ENCODE peak calls at places on chromosomes 12 and 14, in ten cellular contexts. One of them, this sample, is unnamed.
A peak's percentile ranks its signal among the peaks of the same experiment; 100 is the strongest.

GRCh38 chr12:102642199-102642598 is 161.8 kb upstream of the IGF1 start:
- DNase-seq in CD4-positive, alpha-beta T cell: no peak
- DNase-seq in heart left ventricle: no peak
- DNase-seq in pancreas: no peak
- DNase-seq in stomach: no peak
- DNase-seq in tibial artery: no peak
- DNase-seq in upper lobe of right lung: no peak
- DNase-seq in tibial nerve: no peak
- DNase-seq in lower lobe of right lung: no peak
- DNase-seq in left ventricle myocardium inferior: no peak
- DNase-seq in this sample: no peak

GRCh38 chr12:47376937-47377336 is 297.2 kb upstream of the AMIGO2 start:
- DNase-seq in pancreas: no peak
- DNase-seq in tibial nerve: no peak
- DNase-seq in tibial artery: no peak
- DNase-seq in lower lobe of right lung: no peak
- DNase-seq in upper lobe of right lung: no peak
- DNase-seq in stomach: no peak
- DNase-seq in CD4-positive, alpha-beta T cell: no peak
- DNase-seq in left ventricle myocardium inferior: no peak
- DNase-seq in heart left ventricle: no peak
- DNase-seq in this sample: no peak

GRCh38 chr12:80708535-80709328 is 1.3 kb downstream of the MYF6 start:
- DNase-seq in pancreas: no peak
- DNase-seq in CD4-positive, alpha-beta T cell: no peak
- DNase-seq in tibial nerve: no peak
- DNase-seq in left ventricle myocardium inferior: no peak
- DNase-seq in heart left ventricle: no peak
- DNase-seq in lower lobe of right lung: no peak
- DNase-seq in stomach: no peak
- DNase-seq in tibial artery: no peak
- DNase-seq in upper lobe of right lung: no peak
- DNase-seq in this sample: no peak

GRCh38 chr12:57110189-57111045 is 745 bp downstream of the STAT6 start:
- DNase-seq in stomach: peak; percentile 68
- DNase-seq in upper lobe of right lung: peak; percentile 87
- DNase-seq in heart left ventricle: peak; percentile 85
- DNase-seq in tibial artery: peak; percentile 90
- DNase-seq in CD4-positive, alpha-beta T cell: peak; percentile 63
- DNase-seq in pancreas: peak; percentile 56
- DNase-seq in tibial nerve: peak; percentile 78
- DNase-seq in left ventricle myocardium inferior: peak; percentile 80
- DNase-seq in lower lobe of right lung: peak; percentile 84
- DNase-seq in this sample: peak; percentile 93

GRCh38 chr14:106276326-106277267 is 750.2 kb downstream of the TMEM121 start:
- DNase-seq in pancreas: no peak
- DNase-seq in lower lobe of right lung: no peak
- DNase-seq in tibial nerve: no peak
- DNase-seq in left ventricle myocardium inferior: no peak
- DNase-seq in CD4-positive, alpha-beta T cell: peak; percentile 44
- DNase-seq in stomach: no peak
- DNase-seq in heart left ventricle: no peak
- DNase-seq in upper lobe of right lung: no peak
- DNase-seq in tibial artery: no peak
- DNase-seq in this sample: no peak

GRCh38 chr12:49131973-49132461 is 822 bp upstream of the TUBA1B start:
- DNase-seq in tibial nerve: peak; percentile 8
- DNase-seq in pancreas: no peak
- DNase-seq in left ventricle myocardium inferior: no peak
- DNase-seq in heart left ventricle: no peak
- DNase-seq in stomach: no peak
- DNase-seq in lower lobe of right lung: no peak
- DNase-seq in CD4-positive, alpha-beta T cell: no peak
- DNase-seq in tibial artery: no peak
- DNase-seq in upper lobe of right lung: no peak
- DNase-seq in this sample: no peak

GRCh38 chr14:95043732-95044462 is 113.4 kb downstream of the DICER1 start:
- DNase-seq in upper lobe of right lung: peak; percentile 37
- DNase-seq in lower lobe of right lung: no peak
- DNase-seq in CD4-positive, alpha-beta T cell: no peak
- DNase-seq in tibial nerve: no peak
- DNase-seq in heart left ventricle: no peak
- DNase-seq in tibial artery: peak; percentile 16
- DNase-seq in pancreas: no peak
- DNase-seq in left ventricle myocardium inferior: no peak
- DNase-seq in stomach: no peak
- DNase-seq in this sample: no peak

GRCh38 chr12:108302471-108303311 is 36.4 kb downstream of the CMKLR1 start:
- DNase-seq in CD4-positive, alpha-beta T cell: no peak
- DNase-seq in pancreas: peak; percentile 61
- DNase-seq in upper lobe of right lung: peak; percentile 76
- DNase-seq in lower lobe of right lung: peak; percentile 75
- DNase-seq in heart left ventricle: peak; percentile 85
- DNase-seq in tibial artery: peak; percentile 95
- DNase-seq in stomach: peak; percentile 39
- DNase-seq in left ventricle myocardium inferior: peak; percentile 88
- DNase-seq in tibial nerve: peak; percentile 88
- DNase-seq in this sample: peak; percentile 69

GRCh38 chr12:127041985-127042625 is 1224.9 kb upstream of the TMEM132C start:
- DNase-seq in left ventricle myocardium inferior: no peak
- DNase-seq in stomach: no peak
- DNase-seq in heart left ventricle: no peak
- DNase-seq in CD4-positive, alpha-beta T cell: no peak
- DNase-seq in tibial artery: no peak
- DNase-seq in upper lobe of right lung: no peak
- DNase-seq in pancreas: no peak
- DNase-seq in tibial nerve: no peak
- DNase-seq in lower lobe of right lung: no peak
- DNase-seq in this sample: no peak

GRCh38 chr12:7497661-7498060 is 5.9 kb downstream of the CD163 start:
- DNase-seq in CD4-positive, alpha-beta T cell: no peak
- DNase-seq in tibial nerve: no peak
- DNase-seq in upper lobe of right lung: no peak
- DNase-seq in pancreas: no peak
- DNase-seq in heart left ventricle: no peak
- DNase-seq in left ventricle myocardium inferior: no peak
- DNase-seq in tibial artery: no peak
- DNase-seq in lower lobe of right lung: no peak
- DNase-seq in stomach: no peak
- DNase-seq in this sample: no peak

GRCh38 chr12:94089891-94090290 is 58.5 kb upstream of the PLXNC1 start:
- DNase-seq in upper lobe of right lung: no peak
- DNase-seq in CD4-positive, alpha-beta T cell: no peak
- DNase-seq in tibial nerve: no peak
- DNase-seq in left ventricle myocardium inferior: no peak
- DNase-seq in lower lobe of right lung: no peak
- DNase-seq in stomach: no peak
- DNase-seq in pancreas: no peak
- DNase-seq in tibial artery: no peak
- DNase-seq in heart left ventricle: no peak
- DNase-seq in this sample: no peak

GRCh38 chr12:16359512-16360491 is 12.4 kb downstream of the MGST1 start:
- DNase-seq in heart left ventricle: peak; percentile 74
- DNase-seq in left ventricle myocardium inferior: peak; percentile 46
- DNase-seq in tibial nerve: peak; percentile 44
- DNase-seq in CD4-positive, alpha-beta T cell: no peak
- DNase-seq in lower lobe of right lung: peak; percentile 78
- DNase-seq in pancreas: peak; percentile 68
- DNase-seq in upper lobe of right lung: peak; percentile 82
- DNase-seq in tibial artery: no peak
- DNase-seq in stomach: peak; percentile 71
- DNase-seq in this sample: peak; percentile 86

GRCh38 chr12:13436696-13437391 is 240.3 kb downstream of the EMP1 start:
- DNase-seq in tibial artery: no peak
- DNase-seq in pancreas: peak; percentile 53
- DNase-seq in upper lobe of right lung: no peak
- DNase-seq in stomach: peak; percentile 73
- DNase-seq in tibial nerve: no peak
- DNase-seq in CD4-positive, alpha-beta T cell: no peak
- DNase-seq in heart left ventricle: no peak
- DNase-seq in lower lobe of right lung: no peak
- DNase-seq in left ventricle myocardium inferior: no peak
- DNase-seq in this sample: no peak

DNA sequence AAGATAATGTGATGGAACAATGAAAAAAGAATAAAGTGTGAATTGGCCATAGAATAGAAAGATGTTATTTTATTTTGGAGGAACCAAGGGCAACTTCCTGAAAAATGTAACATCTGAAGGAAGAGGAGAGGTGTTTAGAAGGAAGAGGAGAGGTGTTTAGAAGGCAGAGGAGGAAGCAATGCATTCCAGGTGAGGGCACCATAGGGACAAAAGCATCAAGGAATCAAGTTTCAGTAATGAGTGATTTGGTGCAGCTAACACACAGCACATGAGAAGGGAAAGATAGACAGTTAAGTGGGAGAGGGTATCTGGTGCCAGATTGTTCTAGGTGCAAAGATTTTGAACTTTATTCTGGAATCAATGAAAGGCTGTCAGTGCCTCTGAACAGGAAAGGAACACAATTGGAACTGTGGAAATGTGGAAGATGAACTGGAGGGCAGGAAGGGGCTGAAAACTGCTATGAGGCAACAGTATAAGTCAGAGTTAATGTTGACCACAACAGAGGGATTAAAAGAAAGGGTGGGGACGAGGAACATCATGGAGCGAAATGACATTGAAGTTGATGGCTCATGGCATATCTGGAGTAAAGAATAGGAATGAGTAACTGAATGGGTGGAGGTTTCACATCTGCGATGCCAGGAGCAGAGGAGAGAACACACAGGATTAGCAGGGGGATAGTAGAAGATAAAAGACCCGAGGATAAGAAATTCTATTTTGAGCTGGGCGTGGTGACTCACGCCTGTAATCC is 326.6 kb downstream of the LRIG3 start:
- DNase-seq in stomach: no peak
- DNase-seq in upper lobe of right lung: no peak
- DNase-seq in heart left ventricle: no peak
- DNase-seq in CD4-positive, alpha-beta T cell: no peak
- DNase-seq in lower lobe of right lung: no peak
- DNase-seq in tibial nerve: no peak
- DNase-seq in left ventricle myocardium inferior: no peak
- DNase-seq in pancreas: no peak
- DNase-seq in tibial artery: no peak
- DNase-seq in this sample: no peak
- H3K27ac ChIP-seq in stomach: peak overlapping the region; percentile 47
- H3K27ac ChIP-seq in upper lobe of right lung: no peak overlapping the region
- H3K27ac ChIP-seq in heart left ventricle: no peak overlapping the region
- H3K27ac ChIP-seq in CD4-positive, alpha-beta T cell: no peak overlapping the region
- H3K27ac ChIP-seq in lower lobe of right lung: no peak overlapping the region
- H3K27ac ChIP-seq in tibial nerve: no peak overlapping the region
- H3K27ac ChIP-seq in left ventricle myocardium inferior: no peak overlapping the region
- H3K27ac ChIP-seq in pancreas: no peak overlapping the region
- H3K27ac ChIP-seq in tibial artery: no peak overlapping the region
- H3K27ac ChIP-seq in this sample: no peak overlapping the region

GRCh38 chr14:20904393-20905029 is 13.3 kb downstream of the RNASE3 start:
- DNase-seq in pancreas: no peak
- DNase-seq in lower lobe of right lung: no peak
- DNase-seq in tibial nerve: no peak
- DNase-seq in heart left ventricle: no peak
- DNase-seq in left ventricle myocardium inferior: no peak
- DNase-seq in CD4-positive, alpha-beta T cell: no peak
- DNase-seq in upper lobe of right lung: no peak
- DNase-seq in stomach: no peak
- DNase-seq in tibial artery: no peak
- DNase-seq in this sample: no peak
- TF ChIP-seq CTCF in pancreas: no peak
- TF ChIP-seq CTCF in lower lobe of right lung: no peak
- TF ChIP-seq CTCF in tibial nerve: no peak
- TF ChIP-seq CTCF in heart left ventricle: no peak
- TF ChIP-seq CTCF in left ventricle myocardium inferior: no peak
- TF ChIP-seq CTCF in CD4-positive, alpha-beta T cell: no peak
- TF ChIP-seq CTCF in upper lobe of right lung: no peak
- TF ChIP-seq CTCF in stomach: no peak
- TF ChIP-seq CTCF in tibial artery: no peak
- TF ChIP-seq CTCF in this sample: no peak

GRCh38 chr14:57748279-57748678 is 117.6 kb downstream of the SLC35F4 start:
- DNase-seq in tibial artery: no peak
- DNase-seq in left ventricle myocardium inferior: no peak
- DNase-seq in CD4-positive, alpha-beta T cell: no peak
- DNase-seq in tibial nerve: no peak
- DNase-seq in upper lobe of right lung: no peak
- DNase-seq in stomach: no peak
- DNase-seq in lower lobe of right lung: no peak
- DNase-seq in heart left ventricle: no peak
- DNase-seq in pancreas: no peak
- DNase-seq in this sample: no peak
- H3K27ac ChIP-seq in tibial artery: no peak overlapping the region
- H3K27ac ChIP-seq in left ventricle myocardium inferior: no peak overlapping the region
- H3K27ac ChIP-seq in CD4-positive, alpha-beta T cell: no peak overlapping the region
- H3K27ac ChIP-seq in tibial nerve: no peak overlapping the region
- H3K27ac ChIP-seq in upper lobe of right lung: no peak overlapping the region
- H3K27ac ChIP-seq in stomach: no peak overlapping the region
- H3K27ac ChIP-seq in lower lobe of right lung: no peak overlapping the region
- H3K27ac ChIP-seq in heart left ventricle: no peak overlapping the region
- H3K27ac ChIP-seq in pancreas: no peak overlapping the region
- H3K27ac ChIP-seq in this sample: no peak overlapping the region

DNA sequence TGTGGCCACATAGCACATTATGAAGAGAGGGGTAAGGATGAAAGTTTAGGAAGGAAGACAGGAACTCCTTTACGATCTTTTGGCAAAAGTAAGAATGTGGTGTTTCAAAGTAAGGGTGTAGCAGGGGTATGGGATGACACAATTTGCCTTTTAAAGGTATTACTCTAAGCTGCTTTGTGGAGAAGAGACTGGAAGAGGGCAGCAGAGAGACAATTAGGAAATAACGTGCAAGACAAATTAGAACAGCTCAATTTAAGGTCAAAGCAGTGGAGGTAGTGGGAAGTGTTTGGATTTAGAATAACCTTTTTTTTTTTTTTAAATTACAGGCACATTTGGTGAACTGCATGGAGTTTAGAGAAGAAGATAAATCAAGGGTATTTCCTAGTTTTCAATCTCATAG is 342.6 kb downstream of the NOVA1 start:
- DNase-seq in heart left ventricle: no peak
- DNase-seq in pancreas: no peak
- DNase-seq in CD4-positive, alpha-beta T cell: no peak
- DNase-seq in left ventricle myocardium inferior: no peak
- DNase-seq in upper lobe of right lung: no peak
- DNase-seq in stomach: no peak
- DNase-seq in tibial nerve: peak; percentile 49
- DNase-seq in lower lobe of right lung: no peak
- DNase-seq in tibial artery: no peak
- DNase-seq in this sample: no peak
- TF ChIP-seq CTCF in heart left ventricle: no peak
- TF ChIP-seq CTCF in pancreas: no peak
- TF ChIP-seq CTCF in CD4-positive, alpha-beta T cell: no peak
- TF ChIP-seq CTCF in left ventricle myocardium inferior: peak; percentile 24
- TF ChIP-seq CTCF in upper lobe of right lung: peak; percentile 15
- TF ChIP-seq CTCF in stomach: no peak
- TF ChIP-seq CTCF in tibial nerve: peak; percentile 11
- TF ChIP-seq CTCF in lower lobe of right lung: peak; percentile 13
- TF ChIP-seq CTCF in tibial artery: no peak
- TF ChIP-seq CTCF in this sample: no peak

GRCh38 chr14:71576472-71576871 is 355.8 kb upstream of the RGS6 start:
- DNase-seq in tibial artery: no peak
- DNase-seq in left ventricle myocardium inferior: no peak
- DNase-seq in lower lobe of right lung: no peak
- DNase-seq in pancreas: no peak
- DNase-seq in stomach: no peak
- DNase-seq in tibial nerve: no peak
- DNase-seq in upper lobe of right lung: no peak
- DNase-seq in heart left ventricle: no peak
- DNase-seq in CD4-positive, alpha-beta T cell: no peak
- DNase-seq in this sample: no peak
- H3K27ac ChIP-seq in tibial artery: no peak overlapping the region
- H3K27ac ChIP-seq in left ventricle myocardium inferior: no peak overlapping the region
- H3K27ac ChIP-seq in lower lobe of right lung: no peak overlapping the region
- H3K27ac ChIP-seq in pancreas: no peak overlapping the region
- H3K27ac ChIP-seq in stomach: no peak overlapping the region
- H3K27ac ChIP-seq in tibial nerve: no peak overlapping the region
- H3K27ac ChIP-seq in upper lobe of right lung: no peak overlapping the region
- H3K27ac ChIP-seq in heart left ventricle: no peak overlapping the region
- H3K27ac ChIP-seq in CD4-positive, alpha-beta T cell: no peak overlapping the region
- H3K27ac ChIP-seq in this sample: no peak overlapping the region